ENCODE peak calls at places on chromosomes 13 and 19, in ten cellular contexts. P is colonic mucosa; R is foreskin keratinocyte; H is NCI-H345; O is transverse colon; L is CD4-positive, alpha-beta T cell; I is WTC11; K is A172; U is activated CD4-positive, alpha-beta T cell treated with anti-CD3 and anti-CD28 coated beads for 36 hours; Z is lower leg skin. T is an unnamed sample.

GRCh38 chr19:6103217-6103644 is 7.1 kb downstream of the RFX2 start:
- DNase-seq in P (no peak), R (peak; percentile 99), H (no peak), O (peak; percentile 56), L (no peak), I (no peak), K (peak; percentile 81), U (no peak), Z (peak; percentile 86), T (no peak)

GRCh38 chr19:8806661-8807060 is 25.4 kb downstream of the ZNF558 start:
- DNase-seq in P (no peak), R (no peak), H (no peak), O (no peak), L (no peak), I (no peak), K (no peak), U (no peak), Z (no peak), T (no peak)

GRCh38 chr13:33480561-33480960 is 195.0 kb upstream of the STARD13 start:
- DNase-seq in P (no peak), R (peak; percentile 49), H (no peak), O (no peak), L (no peak), I (no peak), K (no peak), U (no peak), Z (no peak), T (no peak)

GRCh38 chr13:26384587-26384986 is 130.7 kb downstream of the CDK8 start:
- DNase-seq in P (no peak), R (no peak), H (no peak), O (no peak), L (no peak), I (no peak), K (no peak), U (no peak), Z (no peak), T (no peak)

GRCh38 chr13:33392794-33393371 is 107.3 kb upstream of the STARD13 start:
- DNase-seq in P (no peak), R (no peak), H (no peak), O (no peak), L (no peak), I (no peak), K (no peak), U (no peak), Z (no peak), T (no peak)

GRCh38 chr13:65292488-65292901 is 1937.6 kb downstream of the PCDH9 start:
- DNase-seq in P (no peak), R (peak; percentile 62), H (peak; percentile 4), O (no peak), L (no peak), I (no peak), K (peak; percentile 72), U (no peak), Z (no peak), T (no peak)

GRCh38 chr13:32969516-32969941 is 46.7 kb upstream of the KL start:
- DNase-seq in P (no peak), R (no peak), H (no peak), O (no peak), L (no peak), I (no peak), K (peak; percentile 6), U (no peak), Z (no peak), T (no peak)

GRCh38 chr13:102145750-102146149 is 256.1 kb downstream of the FGF14 start:
- DNase-seq in P (no peak), R (no peak), H (no peak), O (no peak), L (no peak), I (no peak), K (no peak), U (no peak), Z (no peak), T (no peak)

GRCh38 chr19:38003427-38004099 is 96.6 kb downstream of the SIPA1L3 start:
- DNase-seq in P (peak; percentile 60), R (peak; percentile 91), H (peak; percentile 96), O (peak; percentile 54), L (no peak), I (peak; percentile 65), K (peak; percentile 97), U (peak; percentile 74), Z (peak; percentile 56), T (peak; percentile 98)

GRCh38 chr13:24032674-24033073 is 127.8 kb upstream of the SPATA13 start:
- DNase-seq in P (no peak), R (no peak), H (no peak), O (no peak), L (no peak), I (no peak), K (no peak), U (no peak), Z (no peak), T (no peak)

GRCh38 chr19:52963229-52963760 is 614 bp upstream of the ZNF816 start:
- DNase-seq in P (peak; percentile 33), R (no peak), H (peak; percentile 8), O (peak; percentile 17), L (no peak), I (peak; percentile 40), K (no peak), U (peak; percentile 30), Z (no peak), T (no peak)

GRCh38 chr13:97953376-97953970 is at the start of gene IPO5:
- DNase-seq in P (no peak), R (no peak), H (no peak), O (no peak), L (no peak), I (no peak), K (no peak), U (no peak), Z (no peak), T (no peak)

GRCh38 chr13:113817860-113818691 is 45.8 kb downstream of the GAS6 start:
- DNase-seq in P (no peak), R (no peak), H (no peak), O (no peak), L (no peak), I (no peak), K (no peak), U (no peak), Z (no peak), T (no peak)

GRCh38 chr13:99926014-99926731 is 45.4 kb downstream of the ZIC5 start:
- DNase-seq in P (peak; percentile 47), R (peak; percentile 39), H (peak; percentile 76), O (peak; percentile 54), L (no peak), I (no peak), K (peak; percentile 49), U (no peak), Z (no peak), T (peak; percentile 92)

GRCh38 chr19:2648528-2648937 is 54.0 kb downstream of the GNG7 start:
- DNase-seq in P (peak; percentile 82), R (peak; percentile 60), H (peak; percentile 79), O (peak; percentile 86), L (peak; percentile 70), I (peak; percentile 88), K (peak; percentile 91), U (peak; percentile 85), Z (peak; percentile 58), T (peak; percentile 84)

GRCh38 chr13:98997738-98998641 is 20.1 kb upstream of the DOCK9 start:
- DNase-seq in P (no peak), R (peak; percentile 94), H (peak; percentile 25), O (no peak), L (no peak), I (no peak), K (peak; percentile 89), U (peak; percentile 40), Z (no peak), T (peak; percentile 13)

GRCh38 chr19:47419037-47419783 is at the start of gene MEIS3:
- DNase-seq in P (no peak), R (no peak), H (no peak), O (no peak), L (no peak), I (no peak), K (no peak), U (no peak), Z (no peak), T (no peak)

GRCh38 chr13:76711515-76712182 is 174.6 kb downstream of the KCTD12 start:
- DNase-seq in P (no peak), R (peak; percentile 68), H (no peak), O (peak; percentile 10), L (no peak), I (no peak), K (peak; percentile 79), U (no peak), Z (peak; percentile 67), T (no peak)

GRCh38 chr19:40379446-40380198 is 10.4 kb downstream of the HIPK4 start:
- DNase-seq in P (no peak), R (no peak), H (no peak), O (no peak), L (no peak), I (no peak), K (no peak), U (no peak), Z (no peak), T (no peak)

GRCh38 chr19:30402790-30403189 is 30.6 kb downstream of the ZNF536 start:
- DNase-seq in P (no peak), R (no peak), H (no peak), O (no peak), L (no peak), I (no peak), K (no peak), U (no peak), Z (no peak), T (no peak)

GRCh38 chr13:75359266-75359665 is 122.7 kb downstream of the TBC1D4 start:
- DNase-seq in P (no peak), R (peak; percentile 89), H (no peak), O (no peak), L (no peak), I (no peak), K (peak; percentile 90), U (no peak), Z (no peak), T (no peak)

GRCh38 chr13:59906413-59907027 is 257.2 kb downstream of the DIAPH3 start:
- DNase-seq in P (no peak), R (peak; percentile 20), H (peak; percentile 19), O (no peak), L (no peak), I (no peak), K (peak; percentile 3), U (no peak), Z (no peak), T (peak; percentile 65)

GRCh38 chr13:42279986-42280385 is 8.0 kb downstream of the AKAP11 start:
- DNase-seq in P (no peak), R (no peak), H (no peak), O (no peak), L (no peak), I (no peak), K (no peak), U (no peak), Z (no peak), T (no peak)

GRCh38 chr19:964761-965694 is 19.1 kb upstream of the WDR18 start:
- DNase-seq in P (no peak), R (peak; percentile 29), H (no peak), O (no peak), L (no peak), I (no peak), K (peak; percentile 40), U (no peak), Z (no peak), T (peak; percentile 15)

GRCh38 chr19:38392707-38393308 is 4.3 kb downstream of the SPRED3 start:
- DNase-seq in P (no peak), R (no peak), H (no peak), O (no peak), L (no peak), I (no peak), K (peak; percentile 52), U (peak; percentile 50), Z (no peak), T (no peak)

GRCh38 chr13:79398915-79399314 is 7.1 kb downstream of the RBM26 start:
- DNase-seq in P (no peak), R (peak; percentile 63), H (no peak), O (no peak), L (no peak), I (no peak), K (no peak), U (peak; percentile 24), Z (no peak), T (no peak)

GRCh38 chr19:3112375-3113099 is 18.4 kb downstream of the GNA11 start:
- DNase-seq in P (no peak), R (no peak), H (no peak), O (no peak), L (no peak), I (no peak), K (no peak), U (no peak), Z (no peak), T (no peak)

GRCh38 chr13:42086582-42086981 is 38.1 kb downstream of the DGKH start:
- DNase-seq in P (no peak), R (no peak), H (no peak), O (no peak), L (no peak), I (no peak), K (no peak), U (no peak), Z (no peak), T (no peak)

T was measured in NCI-H2171 treated with DMSO at 0.1 percent for 48 hours.